ENCODE peak calls at places on chromosome 12, in five cellular contexts. X is fibroblast of pulmonary artery, T is choroid plexus epithelial cell, A is cardiac muscle cell, E is GM13977. U is an unnamed sample.
A peak's percentile ranks its signal among the peaks of the same experiment; 100 is the strongest.

GRCh38 chr12:55760663-55761062 is 17.7 kb downstream of the GDF11 start:
- DNase-seq in X (no peak), T (no peak), A (no peak), E (no peak), U (no peak)

GRCh38 chr12:32920506-32921085 is 24.0 kb upstream of the PKP2 start:
- DNase-seq in X (peak; percentile 28), T (peak; percentile 31), A (no peak), E (no peak), U (peak; percentile 55)

GRCh38 chr12:52389313-52390207 is 4.1 kb upstream of the KRT84 start:
- DNase-seq in X (peak; percentile 21), T (no peak), A (peak; percentile 50), E (no peak), U (no peak)

GRCh38 chr12:119444462-119445044 is 110.0 kb downstream of the CCDC60 start:
- DNase-seq in X (peak; percentile 48), T (peak; percentile 16), A (peak; percentile 42), E (peak; percentile 68), U (peak; percentile 57)

GRCh38 chr12:128644664-128645296 is 179.0 kb downstream of the SLC15A4 start:
- DNase-seq in X (no peak), T (peak; percentile 1), A (no peak), E (peak; percentile 64), U (peak; percentile 6)

GRCh38 chr12:116189692-116190091 is 87.8 kb downstream of the MED13L start:
- DNase-seq in X (no peak), T (no peak), A (no peak), E (no peak), U (no peak)

GRCh38 chr12:78060186-78060585 is 229.5 kb downstream of the NAV3 start:
- DNase-seq in X (peak; percentile 55), T (peak; percentile 93), A (peak; percentile 50), E (no peak), U (peak; percentile 5)

GRCh38 chr12:88501976-88502938 is 78.0 kb downstream of the KITLG start:
- DNase-seq in X (peak; percentile 23), T (peak; percentile 14), A (peak; percentile 61), E (no peak), U (peak; percentile 47)

GRCh38 chr12:106301611-106302321 is 767 bp upstream of the TCP11L2 start:
- DNase-seq in X (peak; percentile 52), T (peak; percentile 78), A (peak; percentile 57), E (peak; percentile 42), U (peak; percentile 84)

GRCh38 chr12:125852679-125853078 is 787.4 kb downstream of the AACS start:
- DNase-seq in X (no peak), T (no peak), A (no peak), E (no peak), U (no peak)

GRCh38 chr12:125853670-125854069 is 788.4 kb downstream of the AACS start:
- DNase-seq in X (no peak), T (no peak), A (no peak), E (no peak), U (no peak)

GRCh38 chr12:125856366-125856765 is 791.1 kb downstream of the AACS start:
- DNase-seq in X (no peak), T (no peak), A (no peak), E (no peak), U (no peak)

GRCh38 chr12:125860672-125861288 is 795.5 kb downstream of the AACS start:
- DNase-seq in X (no peak), T (no peak), A (no peak), E (no peak), U (no peak)

DNA sequence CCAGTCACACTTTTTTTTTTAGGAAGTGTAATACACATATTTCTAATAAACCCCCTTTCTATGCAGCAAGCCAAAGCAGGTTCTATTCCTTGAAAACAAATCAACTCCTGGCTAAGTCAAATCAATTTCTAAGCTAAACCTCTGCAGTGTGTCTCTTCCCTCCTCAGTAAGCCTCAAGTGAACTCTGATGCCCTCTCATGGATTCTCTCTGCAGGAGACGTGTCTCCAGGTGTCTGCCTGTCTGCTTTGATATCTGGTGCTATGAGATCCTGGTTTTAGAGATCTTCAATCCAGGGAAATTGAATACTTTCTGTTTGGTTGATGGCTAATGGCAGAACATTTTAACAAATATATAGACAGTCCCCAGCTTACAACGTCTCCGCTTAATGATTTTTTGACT is 791.7 kb downstream of the AACS start:
- DNase-seq in X (no peak), T (no peak), A (no peak), E (no peak), U (peak; percentile 21)
- TF ChIP-seq CTCF in X (no peak), T (no peak), A (no peak), E (no peak), U (no peak)

GRCh38 chr12:104448475-104448874 is 8.3 kb upstream of the CHST11 start:
- DNase-seq in X (no peak), T (no peak), A (no peak), E (no peak), U (no peak)
- TF ChIP-seq CTCF in X (no peak), T (no peak), A (no peak), E (no peak), U (no peak)

GRCh38 chr12:64695550-64695949 is 63.7 kb downstream of the GNS start:
- DNase-seq in X (no peak), T (no peak), A (no peak), E (no peak), U (no peak)

GRCh38 chr12:64696065-64696741 is 63.0 kb downstream of the GNS start:
- DNase-seq in X (peak; percentile 66), T (peak; percentile 62), A (peak; percentile 59), E (no peak), U (peak; percentile 39)

GRCh38 chr12:64691227-64691792 is 67.9 kb downstream of the GNS start:
- DNase-seq in X (no peak), T (no peak), A (no peak), E (no peak), U (no peak)

GRCh38 chr12:64691793-64692583 is 67.2 kb downstream of the GNS start:
- DNase-seq in X (no peak), T (no peak), A (no peak), E (no peak), U (no peak)

DNA sequence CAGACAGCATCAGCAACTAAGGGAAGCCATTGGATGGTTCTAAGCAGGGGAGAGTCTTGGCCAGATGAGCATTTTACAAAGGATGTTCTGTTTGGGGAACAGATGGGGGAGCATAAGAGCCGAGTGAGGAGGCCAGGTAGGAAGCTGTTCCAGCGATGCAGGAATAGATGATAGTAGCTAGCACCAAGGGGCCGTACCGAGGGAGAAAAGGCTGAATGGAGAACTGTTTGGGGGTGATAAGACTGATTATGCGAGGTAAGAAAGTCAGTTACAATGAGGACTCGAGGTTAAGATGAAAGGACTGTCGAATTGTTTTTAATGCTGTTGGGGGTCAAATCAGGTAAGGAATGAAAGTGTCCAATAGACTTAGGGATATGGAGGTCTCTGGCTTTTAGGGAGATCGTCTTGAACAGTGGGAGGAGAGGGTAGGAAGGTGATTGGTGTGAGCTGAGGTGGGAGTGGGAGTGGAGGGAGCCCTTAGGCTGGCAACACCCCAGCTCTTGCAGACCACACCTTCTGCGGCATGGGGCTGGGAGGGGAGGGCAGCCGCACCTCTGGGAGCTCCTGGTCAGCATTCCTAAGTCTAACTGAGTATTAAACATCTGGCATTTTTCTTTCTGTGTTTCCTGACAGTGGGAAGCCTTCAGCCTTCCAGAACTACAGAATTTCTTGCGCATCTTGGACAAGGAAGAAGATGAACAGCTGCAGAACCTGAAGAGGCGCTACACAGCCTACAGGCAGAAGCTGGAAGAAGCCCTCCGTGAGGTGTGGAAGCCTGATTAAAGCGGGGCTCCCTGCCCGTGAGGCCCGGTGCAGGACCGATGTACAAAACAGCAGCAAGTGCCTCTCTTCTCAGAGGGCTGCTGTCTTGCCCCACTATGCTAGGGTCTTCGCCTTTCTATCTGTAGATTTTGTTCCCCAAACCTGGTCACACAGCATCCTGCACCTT is 64.8 kb downstream of the GNS start:
- DNase-seq in X (no peak), T (no peak), A (no peak), E (no peak), U (no peak)
- TF ChIP-seq CTCF in X (no peak), T (peak; percentile 41), A (no peak), E (no peak), U (no peak)

GRCh38 chr12:5514016-5514415 is 82.1 kb downstream of the NTF3 start:
- DNase-seq in X (no peak), T (no peak), A (no peak), E (no peak), U (no peak)
- TF ChIP-seq CTCF in X (no peak), T (no peak), A (no peak), E (no peak), U (no peak)

GRCh38 chr12:16606201-16606849 is 363 bp upstream of the LMO3 start:
- DNase-seq in X (peak; percentile 65), T (peak; percentile 31), A (peak; percentile 72), E (no peak), U (peak; percentile 35)
- TF ChIP-seq CTCF in X (no peak), T (no peak), A (no peak), E (no peak), U (no peak)

U was measured in MCF 10A.